ENCODE peak calls at places on chromosome 12, in ten cellular contexts. Q is CD8-positive, alpha-beta T cell; F is thoracic aorta; H is mammary epithelial cell; I is NCI-H1436; G is T1000; J is GM04504; U is CD4-positive, CD25-positive, alpha-beta regulatory T cell; E is mucosa of descending colon; M is small intestine. T is an unnamed sample.

GRCh38 chr12:101407438-101408345 is at the start of gene ARL1:
- DNase-seq in Q (peak), F (peak), H (peak), I (peak), G (peak), J (peak), U (peak), E (peak), M (peak), T (peak)

GRCh38 chr12:123483602-123484273 is 25.8 kb downstream of the SNRNP35 start:
- DNase-seq in Q (no peak), F (no peak), H (no peak), I (no peak), G (no peak), J (no peak), U (peak), E (no peak), M (no peak), T (no peak)

GRCh38 chr12:42128327-42128726 is 16.3 kb downstream of the GXYLT1 start:
- DNase-seq in Q (no peak), F (no peak), H (peak), I (no peak), G (no peak), J (no peak), U (no peak), E (no peak), M (peak), T (no peak)

GRCh38 chr12:78698747-78699146 is 165.8 kb upstream of the SYT1 start:
- DNase-seq in Q (no peak), F (no peak), H (peak), I (no peak), G (no peak), J (no peak), U (no peak), E (no peak), M (no peak), T (no peak)

GRCh38 chr12:21526053-21526452 is at the start of gene SPX:
- DNase-seq in Q (no peak), F (no peak), H (peak), I (no peak), G (no peak), J (no peak), U (no peak), E (no peak), M (no peak), T (no peak)

GRCh38 chr12:120324841-120325417 is 2.6 kb downstream of the PLA2G1B start:
- DNase-seq in Q (no peak), F (no peak), H (no peak), I (no peak), G (no peak), J (no peak), U (no peak), E (no peak), M (peak), T (no peak)

GRCh38 chr12:89831696-89832095 is 123.1 kb upstream of the ATP2B1 start:
- DNase-seq in Q (no peak), F (no peak), H (no peak), I (no peak), G (no peak), J (no peak), U (no peak), E (no peak), M (no peak), T (no peak)

GRCh38 chr12:32390572-32391219 is 8.7 kb upstream of the FGD4 start:
- DNase-seq in Q (no peak), F (no peak), H (no peak), I (no peak), G (no peak), J (no peak), U (peak), E (no peak), M (peak), T (peak)

GRCh38 chr12:3145546-3146310 is 68.5 kb downstream of the TSPAN9 start:
- DNase-seq in Q (no peak), F (no peak), H (no peak), I (no peak), G (no peak), J (no peak), U (no peak), E (no peak), M (no peak), T (no peak)